ENCODE peak calls at places on chromosome 1, in six cellular contexts. J is pancreas, Q is neural progenitor cell, R is GM13977, E is upper lobe of left lung, N is colonic mucosa. V is an unnamed sample.

GRCh38 chr1:91796390-91796654 is 89.6 kb downstream of the TGFBR3 start:
- DNase-seq in N (no peak), E (no peak), J (no peak), Q (no peak), R (no peak), V (no peak)

GRCh38 chr1:246078888-246079252 is 428.2 kb downstream of the SMYD3 start:
- DNase-seq in J (no peak), E (no peak), R (no peak), N (no peak), Q (no peak), V (no peak)

GRCh38 chr1:197918815-197919522 is 1.8 kb downstream of the LHX9 start:
- DNase-seq in J (no peak), E (no peak), R (peak; percentile 12), Q (peak; percentile 40), N (no peak), V (no peak)

GRCh38 chr1:57353589-57353988 is 70.3 kb downstream of the DAB1 start:
- DNase-seq in R (no peak), J (no peak), Q (no peak), E (no peak), N (no peak), V (no peak)

GRCh38 chr1:156115514-156116374 is 1.2 kb downstream of the LMNA start:
- DNase-seq in J (peak; percentile 64), E (peak; percentile 57), Q (peak; percentile 55), N (peak; percentile 79), R (no peak), V (peak; percentile 65)

GRCh38 chr1:182910143-182910542 is 42.8 kb downstream of the SHCBP1L start:
- DNase-seq in R (no peak), Q (no peak), J (no peak), N (no peak), E (no peak), V (no peak)

GRCh38 chr1:187689137-187689536 is 860.4 kb downstream of the PLA2G4A start:
- DNase-seq in Q (no peak), E (no peak), R (no peak), J (peak; percentile 54), N (no peak), V (no peak)

GRCh38 chr1:116986531-116987255 is 14.9 kb upstream of the CD101 start:
- DNase-seq in Q (peak; percentile 7), J (peak; percentile 10), N (peak; percentile 25), R (no peak), E (no peak), V (no peak)

GRCh38 chr1:84653130-84653680 is 37.1 kb downstream of the SSX2IP start:
- DNase-seq in Q (no peak), R (no peak), J (no peak), E (no peak), N (no peak), V (no peak)

GRCh38 chr1:187928288-187928687 is 1099.5 kb downstream of the PLA2G4A start:
- DNase-seq in J (no peak), Q (peak; percentile 83), N (no peak), E (no peak), R (peak; percentile 26), V (no peak)

GRCh38 chr1:145964328-145965118 is at the start of the genes ANKRD34A and POLR3GL:
- DNase-seq in J (peak; percentile 96), N (peak; percentile 98), E (peak; percentile 99), R (peak; percentile 93), Q (peak; percentile 93), V (peak; percentile 94)
- TF ChIP-seq CTCF in J (no peak), N (no peak), E (peak; percentile 17), R (no peak), Q (no peak), V (peak; percentile 28)

DNA sequence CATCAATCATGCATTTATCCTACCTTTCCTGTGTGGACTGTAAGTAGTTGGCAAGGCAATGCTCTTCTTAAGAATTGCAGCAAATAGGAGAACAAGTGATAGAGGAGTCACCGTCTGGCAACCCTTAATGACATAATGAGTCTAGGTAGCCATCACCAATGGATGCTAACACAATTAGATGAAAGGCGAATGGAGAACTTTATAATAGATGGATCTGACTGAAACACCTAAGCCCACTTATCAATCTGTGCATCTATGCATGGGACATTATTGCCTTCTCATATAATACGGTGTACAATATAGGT is 18.9 kb upstream of the CAPN8 start:
- DNase-seq in Q (no peak), N (no peak), E (no peak), R (no peak), J (no peak), V (no peak)
- TF ChIP-seq CTCF in Q (no peak), N (no peak), E (no peak), R (no peak), J (no peak), V (no peak)

GRCh38 chr1:204377800-204378608 is 18.3 kb upstream of the PLEKHA6 start:
- DNase-seq in E (peak; percentile 57), Q (peak; percentile 60), R (peak; percentile 57), N (peak; percentile 83), J (peak; percentile 40), V (no peak)
- TF ChIP-seq CTCF in E (no peak), Q (no peak), R (no peak), N (no peak), J (no peak), V (no peak)

GRCh38 chr1:230266456-230266855 is 159.7 kb downstream of the PGBD5 start:
- DNase-seq in R (no peak), E (no peak), N (no peak), Q (no peak), J (no peak), V (no peak)

GRCh38 chr1:230267338-230268065 is 158.6 kb downstream of the PGBD5 start:
- DNase-seq in E (no peak), R (no peak), J (no peak), N (no peak), Q (no peak), V (peak; percentile 10)

GRCh38 chr1:230270185-230270939 is 155.8 kb downstream of the PGBD5 start:
- DNase-seq in N (no peak), J (no peak), Q (no peak), E (no peak), R (peak; percentile 57), V (no peak)

GRCh38 chr1:230270940-230271325 is 155.2 kb downstream of the PGBD5 start:
- DNase-seq in J (no peak), E (no peak), N (no peak), Q (no peak), R (no peak), V (no peak)

GRCh38 chr1:230268371-230269170 is 157.6 kb downstream of the PGBD5 start:
- DNase-seq in E (no peak), R (peak; percentile 60), J (no peak), N (peak; percentile 73), Q (peak; percentile 78), V (peak; percentile 14)
- TF ChIP-seq CTCF in E (peak; percentile 46), R (peak; percentile 30), J (no peak), N (peak; percentile 45), Q (peak; percentile 76), V (peak; percentile 43)

GRCh38 chr1:150928286-150928685 is 2.1 kb downstream of the SETDB1 start:
- DNase-seq in R (no peak), Q (no peak), N (no peak), E (no peak), J (no peak), V (no peak)
- TF ChIP-seq CTCF in R (no peak), Q (no peak), N (no peak), E (no peak), J (no peak), V (no peak)

V was measured in uterus.